ENCODE peak calls at places on chromosome 3, in eight cellular contexts. V is tibial artery; G is activated CD8-positive, alpha-beta memory T cell treated with anti-CD3 and anti-CD28 coated beads for 24 hours; C is GM10248; W is posterior vena cava; Q is T-helper 2 cell; P is pons; T is lower lobe of right lung. Y is an unnamed sample.

GRCh38 chr3:36842275-36842674 is 77.9 kb upstream of the DCLK3 start:
- DNase-seq in V (no peak), G (no peak), C (no peak), W (no peak), Q (no peak), P (no peak), T (no peak), Y (no peak)

GRCh38 chr3:43979637-43980036 is 262.0 kb upstream of the TOPAZ1 start:
- DNase-seq in V (no peak), G (no peak), C (no peak), W (no peak), Q (no peak), P (no peak), T (no peak), Y (no peak)

GRCh38 chr3:192490720-192491119 is 236.6 kb downstream of the FGF12 start:
- DNase-seq in V (no peak), G (no peak), C (no peak), W (no peak), Q (no peak), P (no peak), T (no peak), Y (no peak)

GRCh38 chr3:176561826-176562225 is 635.5 kb downstream of the TBL1XR1 start:
- DNase-seq in V (no peak), G (no peak), C (no peak), W (no peak), Q (no peak), P (no peak), T (no peak), Y (peak)

GRCh38 chr3:128398586-128398985 is 68.1 kb downstream of the DNAJB8 start:
- DNase-seq in V (no peak), G (no peak), C (no peak), W (no peak), Q (no peak), P (no peak), T (no peak), Y (no peak)

GRCh38 chr3:101084404-101084803 is 91.2 kb upstream of the ABI3BP start:
- DNase-seq in V (no peak), G (no peak), C (no peak), W (no peak), Q (no peak), P (no peak), T (no peak), Y (no peak)

GRCh38 chr3:3053974-3054373 is 56.2 kb downstream of the IL5RA start:
- DNase-seq in V (no peak), G (no peak), C (no peak), W (no peak), Q (no peak), P (peak), T (no peak), Y (no peak)

GRCh38 chr3:30098656-30099454 is 507.5 kb upstream of the TGFBR2 start:
- DNase-seq in V (no peak), G (no peak), C (no peak), W (no peak), Q (no peak), P (no peak), T (no peak), Y (no peak)

GRCh38 chr3:131317667-131318066 is 63.9 kb upstream of the NUDT16 start:
- DNase-seq in V (no peak), G (no peak), C (no peak), W (no peak), Q (no peak), P (no peak), T (no peak), Y (no peak)

GRCh38 chr3:3305087-3305486 is 125.6 kb upstream of the CRBN start:
- DNase-seq in V (no peak), G (no peak), C (no peak), W (no peak), Q (no peak), P (no peak), T (no peak), Y (no peak)

GRCh38 chr3:115074502-115074901 is 72.6 kb downstream of the ZBTB20 start:
- DNase-seq in V (no peak), G (no peak), C (no peak), W (no peak), Q (no peak), P (no peak), T (no peak), Y (no peak)

GRCh38 chr3:23697416-23697815 is 108.3 kb upstream of the UBE2E1 start:
- DNase-seq in V (no peak), G (no peak), C (no peak), W (no peak), Q (no peak), P (no peak), T (no peak), Y (no peak)

GRCh38 chr3:102238362-102238761 is 196.5 kb upstream of the ZPLD1 start:
- DNase-seq in V (no peak), G (no peak), C (no peak), W (no peak), Q (no peak), P (no peak), T (no peak), Y (peak)

GRCh38 chr3:156668073-156668763 is 6.2 kb upstream of the TIPARP start:
- DNase-seq in V (no peak), G (no peak), C (no peak), W (no peak), Q (no peak), P (no peak), T (no peak), Y (no peak)

GRCh38 chr3:72355168-72355567 is 493.1 kb downstream of the SHQ1 start:
- DNase-seq in V (no peak), G (no peak), C (no peak), W (no peak), Q (no peak), P (no peak), T (no peak), Y (no peak)

GRCh38 chr3:65979731-65980130 is 59.0 kb downstream of the MAGI1 start:
- DNase-seq in V (no peak), G (no peak), C (no peak), W (no peak), Q (no peak), P (peak), T (no peak), Y (no peak)

GRCh38 chr3:14524311-14524711 is 15.8 kb downstream of the GRIP2 start:
- DNase-seq in V (peak), G (no peak), C (no peak), W (peak), Q (no peak), P (no peak), T (peak), Y (no peak)

GRCh38 chr3:88334187-88334868 is 184.6 kb downstream of the C3orf38 start:
- DNase-seq in V (no peak), G (no peak), C (no peak), W (no peak), Q (no peak), P (no peak), T (no peak), Y (no peak)

GRCh38 chr3:3177861-3178497 is 1.5 kb downstream of the CRBN start:
- DNase-seq in V (no peak), G (no peak), C (no peak), W (no peak), Q (no peak), P (no peak), T (no peak), Y (no peak)

GRCh38 chr3:160065282-160065681 is 76.6 kb downstream of the IL12A start:
- DNase-seq in V (no peak), G (no peak), C (no peak), W (no peak), Q (no peak), P (no peak), T (no peak), Y (no peak)

GRCh38 chr3:52153389-52154096 is 680 bp downstream of the POC1A start:
- DNase-seq in V (no peak), G (no peak), C (no peak), W (no peak), Q (no peak), P (no peak), T (peak), Y (peak)

GRCh38 chr3:160869825-160870224 is 113.8 kb downstream of the PPM1L start:
- DNase-seq in V (peak), G (no peak), C (no peak), W (no peak), Q (no peak), P (no peak), T (no peak), Y (peak)

GRCh38 chr3:128551872-128552271 is 58.9 kb upstream of the GATA2 start:
- DNase-seq in V (no peak), G (no peak), C (no peak), W (no peak), Q (no peak), P (no peak), T (no peak), Y (no peak)

GRCh38 chr3:71453319-71453718 is 130.2 kb downstream of the FOXP1 start:
- DNase-seq in V (no peak), G (no peak), C (no peak), W (no peak), Q (no peak), P (no peak), T (no peak), Y (no peak)

GRCh38 chr3:32910954-32911353 is 40.5 kb upstream of the CCR4 start:
- DNase-seq in V (no peak), G (no peak), C (no peak), W (no peak), Q (no peak), P (no peak), T (no peak), Y (no peak)

GRCh38 chr3:11379824-11380281 is 107.7 kb downstream of the ATG7 start:
- DNase-seq in V (no peak), G (no peak), C (no peak), W (no peak), Q (no peak), P (peak), T (no peak), Y (no peak)

GRCh38 chr3:188133646-188134045 is 20.3 kb upstream of the LPP start:
- DNase-seq in V (no peak), G (no peak), C (no peak), W (no peak), Q (no peak), P (no peak), T (no peak), Y (no peak)

GRCh38 chr3:43214616-43215015 is 71.7 kb upstream of the SNRK start:
- DNase-seq in V (no peak), G (no peak), C (no peak), W (no peak), Q (no peak), P (no peak), T (no peak), Y (no peak)

GRCh38 chr3:14143826-14144225 is 19.0 kb downstream of the TMEM43 start:
- DNase-seq in V (peak), G (no peak), C (no peak), W (peak), Q (no peak), P (no peak), T (no peak), Y (no peak)

GRCh38 chr3:169453256-169454059 is 210.1 kb downstream of the MECOM start:
- DNase-seq in V (no peak), G (no peak), C (no peak), W (no peak), Q (no peak), P (no peak), T (no peak), Y (peak)

GRCh38 chr3:8745619-8746370 is 12.2 kb downstream of the CAV3 start:
- DNase-seq in V (peak), G (no peak), C (no peak), W (no peak), Q (no peak), P (no peak), T (no peak), Y (no peak)

GRCh38 chr3:177824190-177824786 is 627.0 kb upstream of the TBL1XR1 start:
- DNase-seq in V (peak), G (no peak), C (no peak), W (peak), Q (no peak), P (peak), T (no peak), Y (no peak)

GRCh38 chr3:21620511-21621395 is 130.3 kb downstream of the ZNF385D start:
- DNase-seq in V (no peak), G (no peak), C (no peak), W (no peak), Q (no peak), P (no peak), T (no peak), Y (no peak)

Y was measured in NCI-H2081.